ENCODE peak calls at places on chromosomes 16 and 17, in six cellular contexts. K is gastrocnemius medialis, V is tibial nerve, T is prostate gland, P is uterus, N is neural progenitor cell. W is an unnamed sample.

GRCh38 chr16:12546918-12547607 is 256.6 kb downstream of the CPPED1 start:
- DNase-seq in K (no peak), V (no peak), T (no peak), P (no peak), N (no peak), W (no peak)

GRCh38 chr17:284676-285355 is 67.8 kb downstream of the RPH3AL start:
- DNase-seq in K (no peak), V (no peak), T (no peak), P (no peak), N (no peak), W (peak; percentile 28)

GRCh38 chr16:10646581-10647263 is 48.0 kb downstream of the TEKT5 start:
- DNase-seq in K (no peak), V (no peak), T (no peak), P (no peak), N (no peak), W (no peak)

GRCh38 chr17:75325827-75326586 is 36.8 kb upstream of the SLC25A19 start:
- DNase-seq in K (no peak), V (no peak), T (no peak), P (no peak), N (no peak), W (peak; percentile 53)

GRCh38 chr16:79269211-79269863 is 331.2 kb downstream of the MAF start:
- DNase-seq in K (no peak), V (no peak), T (no peak), P (no peak), N (no peak), W (no peak)

GRCh38 chr17:47267354-47267828 is 13.8 kb downstream of the ITGB3 start:
- DNase-seq in K (no peak), V (no peak), T (no peak), P (no peak), N (no peak), W (no peak)

GRCh38 chr16:88068476-88069396 is 117.5 kb downstream of the BANP start:
- DNase-seq in K (no peak), V (no peak), T (no peak), P (no peak), N (no peak), W (peak; percentile 78)

GRCh38 chr16:733382-734207 is 6.7 kb downstream of the HAGHL start:
- DNase-seq in K (no peak), V (no peak), T (no peak), P (no peak), N (peak; percentile 35), W (peak; percentile 75)

GRCh38 chr16:1832831-1833454 is 5.9 kb downstream of the FAHD1 start:
- DNase-seq in K (no peak), V (no peak), T (no peak), P (no peak), N (no peak), W (peak; percentile 18)

GRCh38 chr17:34556384-34556783 is 23.0 kb upstream of the TMEM132E start:
- DNase-seq in K (no peak), V (no peak), T (no peak), P (no peak), N (peak; percentile 81), W (no peak)

GRCh38 chr17:15121426-15121825 is 143.7 kb downstream of the PMP22 start:
- DNase-seq in K (no peak), V (no peak), T (no peak), P (no peak), N (no peak), W (no peak)

GRCh38 chr17:72205801-72206200 is 85.0 kb downstream of the SOX9 start:
- DNase-seq in K (no peak), V (no peak), T (no peak), P (no peak), N (no peak), W (no peak)

GRCh38 chr16:35234679-35235078 is 1775.3 kb downstream of the TP53TG3F start:
- DNase-seq in K (no peak), V (no peak), T (no peak), P (no peak), N (no peak), W (no peak)

GRCh38 chr16:35239561-35239960 is 1780.1 kb downstream of the TP53TG3F start:
- DNase-seq in K (no peak), V (no peak), T (no peak), P (no peak), N (no peak), W (no peak)
- TF ChIP-seq CTCF in K (no peak), V (no peak), T (no peak), P (no peak), N (no peak), W (no peak)

GRCh38 chr17:36049643-36050042 is 14.4 kb upstream of the CCL18 start:
- DNase-seq in K (no peak), V (no peak), T (no peak), P (no peak), N (no peak), W (no peak)
- H3K9me3 ChIP-seq in K (no peaks in the 10 kb centered on the region), V (no peaks in the 10 kb centered on the region), T (no peaks in the 10 kb centered on the region), P (no peaks in the 10 kb centered on the region), N (no peaks in the 10 kb centered on the region), W (peaks cover 42% of the 10 kb centered on the region)

GRCh38 chr16:13935408-13935807 is 15.5 kb downstream of the ERCC4 start:
- DNase-seq in K (no peak), V (no peak), T (no peak), P (no peak), N (peak; percentile 66), W (no peak)
- TF ChIP-seq CTCF in K (no peak), V (no peak), T (no peak), P (no peak), N (peak; percentile 95), W (no peak)

GRCh38 chr17:82949361-82949760 is 109.5 kb upstream of the ZNF750 start:
- DNase-seq in K (no peak), V (no peak), T (no peak), P (peak; percentile 10), N (no peak), W (peak; percentile 27)
- H3K9me3 ChIP-seq in K (no peaks in the 10 kb centered on the region), V (no peaks in the 10 kb centered on the region), T (no peaks in the 10 kb centered on the region), P (no peaks in the 10 kb centered on the region), N (peaks cover 33% of the 10 kb centered on the region), W (peaks cover 4% of the 10 kb centered on the region)

GRCh38 chr17:73215414-73215813 is 22.6 kb downstream of the COG1 start:
- DNase-seq in K (no peak), V (no peak), T (peak; percentile 56), P (no peak), N (no peak), W (no peak)
- TF ChIP-seq CTCF in K (no peak), V (no peak), T (no peak), P (no peak), N (peak; percentile 12), W (no peak)

GRCh38 chr16:35751191-35751941 is 2292.0 kb downstream of the TP53TG3F start:
- DNase-seq in K (no peak), V (no peak), T (no peak), P (no peak), N (no peak), W (peak; percentile 70)

GRCh38 chr16:35750701-35751104 is 2291.3 kb downstream of the TP53TG3F start:
- DNase-seq in K (no peak), V (no peak), T (no peak), P (no peak), N (no peak), W (no peak)

GRCh38 chr16:35753559-35754390 is 2294.4 kb downstream of the TP53TG3F start:
- DNase-seq in K (no peak), V (no peak), T (no peak), P (no peak), N (no peak), W (peak; percentile 65)

GRCh38 chr16:35752773-35753558 is 2293.6 kb downstream of the TP53TG3F start:
- DNase-seq in K (no peak), V (no peak), T (no peak), P (no peak), N (no peak), W (peak; percentile 66)

GRCh38 chr16:35752012-35752772 is 2292.8 kb downstream of the TP53TG3F start:
- DNase-seq in K (no peak), V (no peak), T (no peak), P (no peak), N (no peak), W (no peak)
- H3K9me3 ChIP-seq in K (no peaks in the 10 kb centered on the region), V (no peaks in the 10 kb centered on the region), T (no peaks in the 10 kb centered on the region), P (no peaks in the 10 kb centered on the region), N (peaks cover under 1% of the 10 kb centered on the region), W (no peaks in the 10 kb centered on the region)

GRCh38 chr17:45425984-45426413 is 6.7 kb downstream of the ARHGAP27 start:
- DNase-seq in K (no peak), V (no peak), T (no peak), P (no peak), N (no peak), W (peak; percentile 63)
- TF ChIP-seq CTCF in K (no peak), V (no peak), T (no peak), P (no peak), N (no peak), W (no peak)

GRCh38 chr16:75172578-75172977 is 24.3 kb downstream of the ZFP1 start:
- DNase-seq in K (no peak), V (no peak), T (no peak), P (no peak), N (no peak), W (no peak)
- H3K9me3 ChIP-seq in K (peaks cover 12% of the 10 kb centered on the region), V (peaks cover 8% of the 10 kb centered on the region), T (no peaks in the 10 kb centered on the region), P (no peaks in the 10 kb centered on the region), N (peaks cover 33% of the 10 kb centered on the region), W (peaks cover 19% of the 10 kb centered on the region)